ENCODE peak calls at places on chromosomes 11 and 22, in four cellular contexts. Y is endodermal cell, I is colonic mucosa, F is Karpas-422. D is an unnamed sample.

GRCh38 chr11:114065094-114065493 is 5.6 kb downstream of the ZBTB16 start:
- DNase-seq in Y (no peak), I (no peak), F (no peak), D (no peak)

GRCh38 chr11:37442576-37442975 is 844.5 kb upstream of the RAG2 start:
- DNase-seq in Y (no peak), I (no peak), F (no peak), D (no peak)

GRCh38 chr11:57325735-57326048 is 940 bp upstream of the TNKS1BP1 start:
- DNase-seq in Y (no peak), I (peak), F (no peak), D (no peak)

GRCh38 chr11:33670250-33671011 is 30.2 kb downstream of the C11orf91 start:
- DNase-seq in Y (no peak), I (no peak), F (no peak), D (no peak)

GRCh38 chr22:30866811-30867271 is 101.7 kb downstream of the MORC2 start:
- DNase-seq in Y (peak), I (no peak), F (peak), D (no peak)

GRCh38 chr22:50576070-50576469 is 2.2 kb downstream of the CPT1B start:
- DNase-seq in Y (peak), I (no peak), F (no peak), D (no peak)

GRCh38 chr11:9379046-9379445 is 5.4 kb upstream of the IPO7 start:
- DNase-seq in Y (peak), I (no peak), F (no peak), D (no peak)

GRCh38 chr11:43738600-43739409 is 58.3 kb downstream of the HSD17B12 start:
- DNase-seq in Y (no peak), I (no peak), F (peak), D (no peak)

GRCh38 chr11:47523491-47524199 is 29.3 kb downstream of the CELF1 start:
- DNase-seq in Y (no peak), I (peak), F (no peak), D (no peak)

GRCh38 chr11:24575392-24575791 is 78.5 kb downstream of the LUZP2 start:
- DNase-seq in Y (no peak), I (no peak), F (no peak), D (no peak)

GRCh38 chr11:13962562-13963168 is at the start of gene SPON1:
- DNase-seq in Y (peak), I (peak), F (no peak), D (no peak)

GRCh38 chr22:46193898-46194310 is 43.6 kb downstream of the PPARA start:
- DNase-seq in Y (no peak), I (peak), F (no peak), D (no peak)

DNA sequence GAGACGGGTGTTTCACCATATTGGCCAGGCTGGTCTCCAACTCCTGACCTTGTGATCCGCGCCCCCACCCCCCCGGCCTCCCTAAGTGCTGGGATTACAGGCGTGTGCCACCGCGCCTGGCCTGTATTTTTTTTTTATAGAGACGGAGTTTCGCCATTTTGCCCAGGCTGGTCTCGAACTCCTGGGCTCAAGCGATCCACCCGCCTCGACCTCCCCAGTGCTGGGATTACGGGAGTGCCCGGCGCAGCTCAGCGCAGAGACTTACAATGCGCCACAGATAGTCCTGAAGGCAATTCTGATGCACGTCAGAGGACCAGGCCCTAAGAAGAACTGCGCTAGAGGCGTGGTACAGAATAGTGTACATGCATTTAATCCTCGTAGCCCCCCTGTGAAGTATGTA is 587 bp upstream of the VPS51 start:
- DNase-seq in Y (no peak), I (no peak), F (no peak), D (no peak)
- H3K9ac ChIP-seq in Y (no peak), I (no peak), F (peak), D (peak)

DNA sequence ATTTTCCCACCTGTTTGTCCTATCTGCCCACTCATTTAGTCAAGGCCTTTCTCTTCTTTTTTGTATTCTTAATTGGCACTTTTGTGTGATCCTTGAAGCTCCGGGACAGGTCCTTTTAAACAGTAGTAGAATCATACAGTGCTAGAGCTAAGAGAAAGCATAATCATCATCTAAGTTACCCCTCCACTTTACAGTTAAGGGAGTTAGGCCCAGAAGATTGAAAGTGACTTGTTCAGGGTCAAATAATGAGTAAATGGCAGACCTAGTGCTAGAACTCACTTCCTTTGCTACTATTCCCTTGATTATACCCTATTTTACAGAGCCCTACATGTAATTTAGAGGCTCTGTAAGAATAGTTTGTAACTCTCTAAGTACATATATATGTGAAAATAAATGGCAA is 2.5 kb downstream of the USP47 start:
- DNase-seq in Y (no peak), I (no peak), F (no peak), D (no peak)
- H3K9ac ChIP-seq in Y (no peak), I (peak), F (peak), D (no peak)

GRCh38 chr11:68312780-68313573 is 586 bp downstream of the LRP5 start:
- DNase-seq in Y (peak), I (no peak), F (no peak), D (no peak)
- H3K9ac ChIP-seq in Y (peak), I (peak), F (no peak), D (peak)

GRCh38 chr11:761526-762108 is 14.4 kb downstream of the TALDO1 start:
- DNase-seq in Y (no peak), I (no peak), F (no peak), D (no peak)
- H3K9ac ChIP-seq in Y (no peak), I (no peak), F (no peak), D (no peak)

GRCh38 chr22:17121235-17122195 is at the start of gene TMEM121B:
- DNase-seq in Y (peak), I (no peak), F (no peak), D (peak)
- H3K9ac ChIP-seq in Y (peak), I (peak), F (no peak), D (peak)

DNA sequence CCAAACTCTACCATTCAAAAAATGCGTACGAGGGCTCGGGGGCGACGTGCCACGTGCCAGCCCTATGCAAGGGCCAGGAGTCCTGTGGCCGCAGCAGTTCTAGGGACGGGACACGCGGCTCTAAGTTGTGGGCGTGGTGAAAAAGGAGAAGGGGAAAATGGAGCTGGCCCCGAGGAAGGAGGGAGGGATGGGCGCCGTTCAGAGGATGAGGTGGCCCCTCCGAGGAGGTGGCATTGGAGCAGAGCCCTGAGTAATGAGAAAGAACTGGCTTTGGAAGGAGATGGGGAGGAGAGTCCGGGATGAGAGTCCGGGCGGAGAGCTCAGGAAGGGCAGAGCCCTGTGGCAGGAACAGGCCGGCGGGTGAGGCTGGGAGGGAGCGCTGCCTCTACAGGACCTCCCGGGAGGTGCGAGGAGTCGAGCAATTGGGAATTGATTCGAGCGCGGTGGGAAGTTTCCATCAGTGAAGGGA is 21.0 kb downstream of the OTUB1 start:
- DNase-seq in Y (peak), I (peak), F (peak), D (no peak)
- H3K9ac ChIP-seq in Y (no peak), I (no peak), F (no peak), D (peak)

GRCh38 chr22:39661842-39662676 is 91.5 kb downstream of the CACNA1I start:
- DNase-seq in Y (peak), I (peak), F (no peak), D (no peak)
- H3K9ac ChIP-seq in Y (no peak), I (no peak), F (no peak), D (peak)

GRCh38 chr11:66956689-66957290 is 1.4 kb downstream of the PC start:
- DNase-seq in Y (peak), I (no peak), F (no peak), D (no peak)
- H3K9ac ChIP-seq in Y (no peak), I (no peak), F (no peak), D (peak)